ENCODE peak calls at places on chromosomes 6 and 20, in eight cellular contexts. D is COLO829; M is WERI-Rb-1; A is RPMI8226; F is HFFc6; Q is activated T-cell treated with anti-CD3 and anti-CD28 coated beads, Interleukin-2, amount 50 U/mL, for 72 hours; O is activated naive CD4-positive, alpha-beta T cell treated with Interleukin-2 at 50 U/mL for 16 hours; H is neuronal stem cell. W is an unnamed sample.

GRCh38 chr20:63819224-63819917 is 11.7 kb downstream of the ZBTB46 start:
- DNase-seq in H (no peak), Q (no peak), F (peak; percentile 21), M (no peak), A (peak; percentile 44), O (no peak), D (peak; percentile 38), W (peak; percentile 66)

GRCh38 chr20:57714409-57715267 is 4.8 kb upstream of the PMEPA1 start:
- DNase-seq in H (no peak), Q (no peak), F (peak; percentile 77), M (no peak), A (no peak), D (no peak), O (no peak), W (peak; percentile 25)

GRCh38 chr6:26003102-26003694 is 40.6 kb downstream of the TRIM38 start:
- DNase-seq in A (peak; percentile 54), F (peak; percentile 45), H (no peak), D (peak; percentile 85), Q (peak; percentile 46), O (peak; percentile 46), M (peak; percentile 87), W (peak; percentile 73)

GRCh38 chr20:47620808-47621805 is 119.4 kb downstream of the NCOA3 start:
- DNase-seq in Q (no peak), D (peak; percentile 45), A (peak; percentile 57), H (peak; percentile 18), M (no peak), O (no peak), F (peak; percentile 71), W (peak; percentile 79)

GRCh38 chr20:5718896-5719595 is 31.2 kb upstream of the SHLD1 start:
- DNase-seq in D (no peak), M (no peak), O (no peak), Q (no peak), F (no peak), H (no peak), A (no peak), W (no peak)

GRCh38 chr6:35507221-35507620 is 5.5 kb downstream of the TULP1 start:
- DNase-seq in A (no peak), F (no peak), H (no peak), D (no peak), M (no peak), O (no peak), Q (no peak), W (no peak)

GRCh38 chr6:132919476-132919875 is 105.1 kb downstream of the RPS12 start:
- DNase-seq in Q (no peak), F (peak; percentile 48), H (no peak), D (no peak), A (no peak), M (no peak), O (no peak), W (peak; percentile 61)

GRCh38 chr6:31081872-31082271 is 30.5 kb downstream of the C6orf15 start:
- DNase-seq in H (no peak), Q (no peak), A (no peak), O (no peak), F (no peak), M (no peak), D (no peak), W (no peak)

GRCh38 chr6:133399426-133399825 is 158.3 kb downstream of the EYA4 start:
- DNase-seq in F (no peak), D (no peak), O (no peak), H (no peak), A (no peak), Q (no peak), M (no peak), W (no peak)

GRCh38 chr6:149228276-149228962 is 89.1 kb upstream of the TAB2 start:
- DNase-seq in F (no peak), M (no peak), D (no peak), Q (no peak), O (no peak), H (no peak), A (no peak), W (no peak)

GRCh38 chr20:60249436-60249835 is 291.2 kb downstream of the CDH26 start:
- DNase-seq in H (no peak), O (no peak), D (no peak), M (no peak), A (no peak), F (peak; percentile 99), Q (no peak), W (peak; percentile 25)

GRCh38 chr20:38453941-38454340 is 18.7 kb upstream of the RALGAPB start:
- DNase-seq in M (peak; percentile 25), Q (no peak), O (no peak), A (peak; percentile 38), D (no peak), H (no peak), F (no peak), W (no peak)

GRCh38 chr6:127582777-127583462 is 5.9 kb downstream of the C6orf58 start:
- DNase-seq in H (no peak), O (no peak), D (peak; percentile 63), A (no peak), M (no peak), Q (no peak), F (peak; percentile 78), W (no peak)

GRCh38 chr6:1190361-1190760 is 121.5 kb upstream of the FOXQ1 start:
- DNase-seq in A (no peak), Q (no peak), O (no peak), F (peak; percentile 94), D (peak; percentile 79), M (peak; percentile 95), H (no peak), W (peak; percentile 51)

GRCh38 chr6:90483116-90483839 is 103.6 kb downstream of the MAP3K7 start:
- DNase-seq in Q (no peak), H (no peak), D (no peak), O (no peak), A (no peak), M (no peak), F (no peak), W (no peak)

GRCh38 chr6:31651602-31652191 is 764 bp downstream of the BAG6 start:
- DNase-seq in A (peak; percentile 66), M (peak; percentile 96), H (no peak), D (peak; percentile 83), F (peak; percentile 87), O (no peak), Q (peak; percentile 77), W (peak; percentile 90)

GRCh38 chr20:49367113-49367512 is 89.3 kb upstream of the ZNFX1 start:
- DNase-seq in A (no peak), F (no peak), H (no peak), D (no peak), O (no peak), M (no peak), Q (no peak), W (no peak)

GRCh38 chr20:22663528-22664025 is 79.2 kb upstream of the FOXA2 start:
- DNase-seq in H (no peak), D (no peak), A (no peak), Q (no peak), M (no peak), O (no peak), F (no peak), W (no peak)

W was measured in lung microvascular endothelial cell.